ENCODE peak calls at places on chromosomes 6 and 20, in seven cellular contexts. D is lower lobe of right lung, S is PC-3, R is cardiac muscle cell, Q is adrenal gland, Y is fibroblast of the aortic adventitia, E is esophagus muscularis mucosa. Z is an unnamed sample.
A peak's percentile ranks its signal among the peaks of the same experiment; 100 is the strongest.

GRCh38 chr20:63219447-63219821 is 3.5 kb upstream of the YTHDF1 start:
- DNase-seq in E (no peak), R (no peak), Q (no peak), Y (no peak), S (no peak), D (no peak), Z (no peak)

GRCh38 chr6:63349401-63349800 is 29.6 kb upstream of the LGSN start:
- DNase-seq in S (no peak), E (no peak), D (no peak), Q (no peak), Y (no peak), R (no peak), Z (no peak)

GRCh38 chr20:6940052-6940451 is 172.6 kb downstream of the BMP2 start:
- DNase-seq in Y (peak; percentile 18), R (peak; percentile 38), Q (no peak), S (peak; percentile 63), E (peak; percentile 87), D (no peak), Z (peak; percentile 19)

GRCh38 chr6:156563710-156564109 is 213.5 kb upstream of the ARID1B start:
- DNase-seq in Q (no peak), S (no peak), R (peak; percentile 8), D (no peak), Y (no peak), E (no peak), Z (no peak)

GRCh38 chr6:130937942-130938604 is 110.9 kb downstream of the SMLR1 start:
- DNase-seq in R (no peak), S (peak; percentile 66), E (no peak), D (no peak), Q (no peak), Y (peak; percentile 63), Z (no peak)

GRCh38 chr6:41097467-41098090 is 24.8 kb downstream of the NFYA start:
- DNase-seq in D (no peak), R (no peak), E (no peak), Q (no peak), S (no peak), Y (peak; percentile 66), Z (no peak)

GRCh38 chr6:147390909-147391536 is 117.5 kb upstream of the SAMD5 start:
- DNase-seq in Q (no peak), Y (no peak), D (no peak), R (peak; percentile 41), E (no peak), S (peak; percentile 39), Z (peak; percentile 22)

GRCh38 chr20:37622728-37623127 is 71.1 kb upstream of the CTNNBL1 start:
- DNase-seq in Y (no peak), E (no peak), Q (no peak), R (no peak), D (no peak), S (no peak), Z (no peak)

GRCh38 chr6:78363688-78364087 is 503.7 kb upstream of the IRAK1BP1 start:
- DNase-seq in Y (no peak), R (no peak), Q (no peak), S (no peak), D (no peak), E (no peak), Z (no peak)

GRCh38 chr20:53157443-53158408 is 185.6 kb downstream of the TSHZ2 start:
- DNase-seq in E (no peak), Y (peak; percentile 43), R (no peak), D (peak; percentile 54), Q (no peak), S (peak; percentile 82), Z (peak; percentile 68)

GRCh38 chr20:64041781-64042771 is 6.1 kb downstream of the C20orf204 start:
- DNase-seq in Y (no peak), S (peak; percentile 16), Q (no peak), D (no peak), R (no peak), E (no peak), Z (no peak)

GRCh38 chr6:79188885-79189505 is 45.5 kb downstream of the HMGN3 start:
- DNase-seq in Y (peak; percentile 67), S (no peak), Q (no peak), R (no peak), E (no peak), D (no peak), Z (no peak)

GRCh38 chr6:21922086-21922485 is 328.5 kb downstream of the SOX4 start:
- DNase-seq in D (no peak), R (no peak), S (peak; percentile 35), Q (no peak), E (no peak), Y (no peak), Z (no peak)

GRCh38 chr20:15594296-15594695 is 979.0 kb downstream of the KIF16B start:
- DNase-seq in E (no peak), S (peak; percentile 56), D (no peak), Y (no peak), R (no peak), Q (no peak), Z (no peak)

GRCh38 chr6:6741264-6741663 is 152.7 kb downstream of the LY86 start:
- DNase-seq in Y (no peak), R (peak; percentile 78), S (no peak), Q (no peak), D (no peak), E (no peak), Z (peak; percentile 88)

GRCh38 chr6:40804905-40805304 is 217.7 kb upstream of the LRFN2 start:
- DNase-seq in E (no peak), Y (no peak), D (no peak), Q (no peak), S (no peak), R (no peak), Z (peak; percentile 45)

GRCh38 chr20:26208296-26209091 is 511.8 kb upstream of the ZNF337 start:
- DNase-seq in E (no peak), Q (peak; percentile 17), R (peak; percentile 56), D (peak; percentile 75), Y (no peak), S (no peak), Z (peak; percentile 44)

GRCh38 chr6:88119769-88120168 is 46.4 kb downstream of the CNR1 start:
- DNase-seq in D (no peak), Q (no peak), S (no peak), Y (no peak), R (peak; percentile 66), E (no peak), Z (no peak)

GRCh38 chr20:2402271-2402980 is 21.7 kb downstream of the TGM6 start:
- DNase-seq in S (peak; percentile 66), R (peak; percentile 30), Y (peak; percentile 66), Q (no peak), E (peak; percentile 82), D (no peak), Z (no peak)

GRCh38 chr6:28615955-28616747 is 90.5 kb downstream of the GPX5 start:
- DNase-seq in Y (no peak), D (no peak), E (no peak), Q (no peak), S (no peak), R (no peak), Z (no peak)
- H3K4me3 ChIP-seq in Y (no peak overlapping the region), D (no peak overlapping the region), E (no peak overlapping the region), Q (no peak overlapping the region), S (no peak overlapping the region), R (no peak overlapping the region), Z (no peak overlapping the region)

GRCh38 chr6:106620931-106621672 is 8.2 kb downstream of the RTN4IP1 start:
- DNase-seq in R (no peak), Q (no peak), D (no peak), Y (peak; percentile 7), E (no peak), S (no peak), Z (no peak)

GRCh38 chr6:106626485-106626884 is 2.8 kb downstream of the RTN4IP1 start:
- DNase-seq in Y (no peak), S (no peak), D (no peak), E (no peak), R (peak; percentile 38), Q (no peak), Z (no peak)

GRCh38 chr6:106619223-106619622 is 10.1 kb downstream of the RTN4IP1 start:
- DNase-seq in Y (no peak), D (no peak), R (no peak), S (no peak), Q (no peak), E (no peak), Z (no peak)

GRCh38 chr6:106623039-106623438 is 6.3 kb downstream of the RTN4IP1 start:
- DNase-seq in R (no peak), S (no peak), Q (no peak), E (no peak), D (no peak), Y (no peak), Z (no peak)

GRCh38 chr6:106622412-106622811 is 6.9 kb downstream of the RTN4IP1 start:
- DNase-seq in D (no peak), Q (no peak), R (no peak), E (no peak), Y (no peak), S (no peak), Z (no peak)
- TF ChIP-seq CTCF in D (no peak), Q (no peak), R (no peak), E (no peak), Y (no peak), S (no peak), Z (no peak)

DNA sequence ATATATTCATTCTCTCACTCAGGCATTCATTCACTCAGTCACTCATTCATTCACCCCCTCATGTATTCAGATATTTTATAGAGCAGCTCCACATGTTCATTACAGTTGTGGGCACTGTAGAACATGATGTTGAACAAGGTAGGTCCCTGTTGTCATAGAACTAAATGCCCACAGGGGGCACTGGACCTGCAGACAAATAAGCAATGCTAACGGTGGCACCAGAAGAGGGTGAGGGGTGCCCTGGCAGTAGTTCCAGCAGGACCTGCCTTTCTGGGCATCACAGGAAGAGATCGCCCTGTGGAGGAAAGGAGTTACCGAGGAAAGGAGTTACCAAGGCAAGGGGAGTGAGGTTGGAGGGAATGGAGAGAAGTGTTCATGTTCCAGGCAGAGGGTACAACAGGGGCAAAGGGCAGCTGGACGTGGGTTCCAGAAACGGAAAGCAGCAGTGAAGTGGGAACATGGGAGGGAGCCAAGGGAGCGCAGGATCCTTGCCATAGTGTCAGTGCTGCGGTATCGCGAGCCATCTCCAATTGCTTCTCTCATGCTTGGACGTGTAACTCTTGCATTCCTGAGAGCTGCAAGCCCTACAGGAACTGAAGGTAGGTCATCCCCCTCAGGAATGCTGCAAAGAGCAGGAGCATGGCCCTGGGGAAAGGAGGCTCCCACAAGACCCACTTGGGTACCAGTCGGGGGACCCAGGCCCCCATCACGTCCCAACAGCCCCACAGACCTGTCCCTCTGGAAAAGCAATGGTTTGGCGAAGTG is 128.2 kb downstream of the EDN3 start:
- DNase-seq in D (no peak), E (no peak), Y (no peak), Q (no peak), R (no peak), S (no peak), Z (no peak)
- H3K4me3 ChIP-seq in D (no peak overlapping the region), E (no peak overlapping the region), Y (no peak overlapping the region), Q (no peak overlapping the region), R (no peak overlapping the region), S (no peak overlapping the region), Z (no peak overlapping the region)

DNA sequence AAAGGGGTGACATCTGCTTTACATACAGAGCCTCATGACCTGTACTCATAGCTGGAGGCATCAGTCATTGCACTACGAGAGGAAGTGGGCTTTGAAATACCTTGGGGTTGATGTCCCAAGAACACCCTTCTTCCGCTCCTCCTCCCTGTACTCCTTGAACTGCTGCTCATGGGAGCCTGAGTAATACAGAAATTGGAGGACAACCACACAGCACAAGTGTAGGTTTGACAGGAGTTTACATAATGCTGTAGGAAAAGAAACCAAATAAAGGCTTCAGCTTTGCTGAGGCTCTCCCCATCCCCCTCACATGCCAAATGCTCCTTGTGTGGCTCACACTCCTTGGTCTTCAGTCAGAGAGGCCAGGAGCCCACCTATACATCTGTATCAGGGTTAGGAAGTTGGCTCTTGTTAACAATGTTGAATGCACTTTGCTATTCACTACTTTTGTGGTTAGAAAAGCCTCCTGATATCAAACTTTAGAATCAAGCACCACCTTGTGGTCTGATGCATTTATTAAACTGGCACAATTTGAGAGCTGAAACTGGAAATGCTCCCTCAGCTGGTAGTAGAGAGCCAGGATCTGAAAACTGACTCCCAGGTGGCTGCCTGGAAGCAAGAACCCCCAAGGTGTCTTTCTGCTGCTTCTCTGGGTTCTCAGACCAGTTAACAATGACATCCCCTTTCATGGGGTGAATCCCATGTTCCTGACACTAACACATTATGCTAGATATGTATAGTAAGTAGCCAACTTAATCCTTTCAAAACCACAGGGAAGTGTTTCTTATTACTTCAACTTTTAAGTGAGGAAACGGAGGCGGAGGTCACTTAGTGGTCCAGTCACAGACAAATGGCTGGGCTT is 56.2 kb upstream of the EDN1 start:
- DNase-seq in R (peak; percentile 55), E (no peak), S (peak; percentile 90), Q (peak; percentile 47), Y (peak; percentile 88), D (no peak), Z (peak; percentile 50)
- TF ChIP-seq CTCF in R (peak; percentile 79), E (peak; percentile 68), S (peak; percentile 97), Q (peak; percentile 91), Y (peak; percentile 83), D (peak; percentile 68), Z (peak; percentile 79)